ENCODE peak calls at places on chromosome 21, in four cellular contexts. One of them, this sample, is unnamed.

GRCh38 chr21:33761104-33762036 is 119.1 kb downstream of the ITSN1 start:
- DNase-seq in WERI-Rb-1: peak
- DNase-seq in SJSA1: peak
- DNase-seq in psoas muscle: no peak
- DNase-seq in this sample: no peak

GRCh38 chr21:15894596-15894995 is 164.8 kb downstream of the USP25 start:
- DNase-seq in psoas muscle: no peak
- DNase-seq in WERI-Rb-1: no peak
- DNase-seq in SJSA1: no peak
- DNase-seq in this sample: no peak

GRCh38 chr21:15850645-15851044 is 120.9 kb downstream of the USP25 start:
- DNase-seq in WERI-Rb-1: no peak
- DNase-seq in SJSA1: no peak
- DNase-seq in psoas muscle: no peak
- DNase-seq in this sample: no peak

GRCh38 chr21:25188639-25189038 is 418.6 kb downstream of the MRPL39 start:
- DNase-seq in WERI-Rb-1: no peak
- DNase-seq in SJSA1: no peak
- DNase-seq in psoas muscle: no peak
- DNase-seq in this sample: no peak

GRCh38 chr21:16071082-16071481 is 341.3 kb downstream of the USP25 start:
- DNase-seq in WERI-Rb-1: no peak
- DNase-seq in psoas muscle: no peak
- DNase-seq in SJSA1: no peak
- DNase-seq in this sample: peak

GRCh38 chr21:43318841-43319781 is 107.8 kb downstream of the SIK1 start:
- DNase-seq in WERI-Rb-1: no peak
- DNase-seq in psoas muscle: peak
- DNase-seq in SJSA1: no peak
- DNase-seq in this sample: no peak

GRCh38 chr21:16258834-16259611 is 529.2 kb downstream of the USP25 start:
- DNase-seq in SJSA1: no peak
- DNase-seq in WERI-Rb-1: no peak
- DNase-seq in psoas muscle: no peak
- DNase-seq in this sample: no peak

GRCh38 chr21:14977814-14978213 is 87.0 kb downstream of the NRIP1 start:
- DNase-seq in WERI-Rb-1: no peak
- DNase-seq in psoas muscle: no peak
- DNase-seq in SJSA1: no peak
- DNase-seq in this sample: no peak

GRCh38 chr21:31351438-31351837 is 7.4 kb upstream of the TIAM1 start:
- DNase-seq in WERI-Rb-1: no peak
- DNase-seq in SJSA1: peak
- DNase-seq in psoas muscle: no peak
- DNase-seq in this sample: no peak

GRCh38 chr21:25687787-25688186 is 46.9 kb downstream of the ATP5PF start:
- DNase-seq in WERI-Rb-1: no peak
- DNase-seq in psoas muscle: no peak
- DNase-seq in SJSA1: no peak
- DNase-seq in this sample: no peak

GRCh38 chr21:46194374-46195334 is 10.4 kb upstream of the SPATC1L start:
- DNase-seq in SJSA1: no peak
- DNase-seq in WERI-Rb-1: peak
- DNase-seq in psoas muscle: no peak
- DNase-seq in this sample: no peak

GRCh38 chr21:37670883-37671282 is 245.4 kb downstream of the KCNJ6 start:
- DNase-seq in SJSA1: no peak
- DNase-seq in psoas muscle: no peak
- DNase-seq in WERI-Rb-1: no peak
- DNase-seq in this sample: no peak

GRCh38 chr21:33421713-33422393 is 18.6 kb downstream of the IFNGR2 start:
- DNase-seq in SJSA1: no peak
- DNase-seq in psoas muscle: no peak
- DNase-seq in WERI-Rb-1: no peak
- DNase-seq in this sample: no peak

GRCh38 chr21:36847189-36847588 is 119.3 kb downstream of the HLCS start:
- DNase-seq in WERI-Rb-1: no peak
- DNase-seq in SJSA1: no peak
- DNase-seq in psoas muscle: no peak
- DNase-seq in this sample: no peak

GRCh38 chr21:31142600-31142999 is 104.3 kb upstream of the KRTAP19-8 start:
- DNase-seq in SJSA1: no peak
- DNase-seq in WERI-Rb-1: no peak
- DNase-seq in psoas muscle: no peak
- DNase-seq in this sample: no peak

GRCh38 chr21:37159053-37159776 is 86.2 kb downstream of the TTC3 start:
- DNase-seq in SJSA1: no peak
- DNase-seq in psoas muscle: no peak
- DNase-seq in WERI-Rb-1: no peak
- DNase-seq in this sample: no peak

GRCh38 chr21:32215306-32215685 is 63.6 kb downstream of the MIS18A start:
- DNase-seq in WERI-Rb-1: no peak
- DNase-seq in SJSA1: no peak
- DNase-seq in psoas muscle: no peak
- DNase-seq in this sample: no peak

GRCh38 chr21:36454079-36454478 is 25.8 kb downstream of the CLDN14 start:
- DNase-seq in psoas muscle: no peak
- DNase-seq in WERI-Rb-1: no peak
- DNase-seq in SJSA1: no peak
- DNase-seq in this sample: no peak

GRCh38 chr21:26813426-26813998 is 31.7 kb downstream of the ADAMTS1 start:
- DNase-seq in psoas muscle: no peak
- DNase-seq in WERI-Rb-1: peak
- DNase-seq in SJSA1: no peak
- DNase-seq in this sample: no peak

GRCh38 chr21:21366277-21366676 is 368.1 kb downstream of the NCAM2 start:
- DNase-seq in SJSA1: no peak
- DNase-seq in psoas muscle: no peak
- DNase-seq in WERI-Rb-1: no peak
- DNase-seq in this sample: no peak

GRCh38 chr21:18877932-18878331 is 474.3 kb upstream of the TMPRSS15 start:
- DNase-seq in psoas muscle: no peak
- DNase-seq in WERI-Rb-1: no peak
- DNase-seq in SJSA1: no peak
- DNase-seq in this sample: no peak

GRCh38 chr21:18840239-18840638 is 436.7 kb upstream of the TMPRSS15 start:
- DNase-seq in SJSA1: no peak
- DNase-seq in psoas muscle: no peak
- DNase-seq in WERI-Rb-1: peak
- DNase-seq in this sample: no peak

GRCh38 chr21:46110499-46111192 is 12.7 kb downstream of the COL6A2 start:
- DNase-seq in SJSA1: peak
- DNase-seq in WERI-Rb-1: peak
- DNase-seq in psoas muscle: peak
- DNase-seq in this sample: no peak

GRCh38 chr21:43727571-43728466 is 8.9 kb downstream of the PDXK start:
- DNase-seq in SJSA1: no peak
- DNase-seq in psoas muscle: peak
- DNase-seq in WERI-Rb-1: peak
- DNase-seq in this sample: no peak

GRCh38 chr21:46661211-46661625 is 25.7 kb downstream of the PRMT2 start:
- DNase-seq in psoas muscle: peak
- DNase-seq in SJSA1: peak
- DNase-seq in WERI-Rb-1: peak
- DNase-seq in this sample: peak

GRCh38 chr21:21179619-21180336 is 181.6 kb downstream of the NCAM2 start:
- DNase-seq in WERI-Rb-1: no peak
- DNase-seq in SJSA1: no peak
- DNase-seq in psoas muscle: no peak
- DNase-seq in this sample: no peak

GRCh38 chr21:36725793-36726386 is 27.0 kb downstream of the SIM2 start:
- DNase-seq in WERI-Rb-1: no peak
- DNase-seq in SJSA1: no peak
- DNase-seq in psoas muscle: no peak
- DNase-seq in this sample: no peak

GRCh38 chr21:46675595-46676280 is 40.3 kb downstream of the PRMT2 start:
- DNase-seq in psoas muscle: no peak
- DNase-seq in WERI-Rb-1: no peak
- DNase-seq in SJSA1: no peak
- DNase-seq in this sample: no peak

GRCh38 chr21:15034126-15034848 is 30.5 kb downstream of the NRIP1 start:
- DNase-seq in psoas muscle: no peak
- DNase-seq in WERI-Rb-1: no peak
- DNase-seq in SJSA1: no peak
- DNase-seq in this sample: no peak

GRCh38 chr21:36756527-36756926 is 57.6 kb downstream of the SIM2 start:
- DNase-seq in SJSA1: peak
- DNase-seq in WERI-Rb-1: no peak
- DNase-seq in psoas muscle: no peak
- DNase-seq in this sample: no peak

GRCh38 chr21:20308586-20308985 is 689.6 kb upstream of the NCAM2 start:
- DNase-seq in WERI-Rb-1: no peak
- DNase-seq in SJSA1: no peak
- DNase-seq in psoas muscle: no peak
- DNase-seq in this sample: no peak

DNA sequence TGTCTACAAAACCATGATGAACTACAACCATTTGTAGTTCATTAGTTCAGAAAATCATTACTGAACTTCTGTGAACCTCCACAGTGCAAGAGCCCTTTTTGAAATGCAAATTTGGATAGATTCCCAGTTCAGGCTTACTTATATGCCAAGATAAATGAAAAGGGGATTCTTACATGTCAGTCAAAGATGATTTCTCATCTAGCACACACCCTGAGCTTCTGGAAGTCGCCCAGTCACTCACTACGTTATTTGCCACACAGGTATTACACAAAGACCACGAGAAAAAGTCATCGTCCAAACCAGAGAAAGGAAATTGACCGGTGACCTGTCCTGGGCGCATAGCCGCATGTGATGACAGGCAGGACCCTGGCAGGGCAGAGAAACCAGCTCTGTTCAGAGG is 41.8 kb downstream of the ETS2 start:
- DNase-seq in SJSA1: no peak
- DNase-seq in WERI-Rb-1: no peak
- DNase-seq in psoas muscle: no peak
- DNase-seq in this sample: no peak
- H3K27ac ChIP-seq in SJSA1: no peak
- H3K27ac ChIP-seq in WERI-Rb-1: no peak
- H3K27ac ChIP-seq in psoas muscle: peak
- H3K27ac ChIP-seq in this sample: no peak

GRCh38 chr21:34908424-34909055 is 140.6 kb downstream of the RUNX1 start:
- DNase-seq in WERI-Rb-1: no peak
- DNase-seq in SJSA1: no peak
- DNase-seq in psoas muscle: peak
- DNase-seq in this sample: no peak
- H3K27ac ChIP-seq in WERI-Rb-1: no peak
- H3K27ac ChIP-seq in SJSA1: no peak
- H3K27ac ChIP-seq in psoas muscle: no peak
- H3K27ac ChIP-seq in this sample: no peak

GRCh38 chr21:35265170-35265877 is 216.2 kb upstream of the RUNX1 start:
- DNase-seq in SJSA1: peak
- DNase-seq in WERI-Rb-1: no peak
- DNase-seq in psoas muscle: no peak
- DNase-seq in this sample: no peak
- H3K27ac ChIP-seq in SJSA1: peak
- H3K27ac ChIP-seq in WERI-Rb-1: no peak
- H3K27ac ChIP-seq in psoas muscle: no peak
- H3K27ac ChIP-seq in this sample: no peak

GRCh38 chr21:44956356-44957046 is 16.7 kb downstream of the SLX9 start:
- DNase-seq in SJSA1: no peak
- DNase-seq in psoas muscle: peak
- DNase-seq in WERI-Rb-1: no peak
- DNase-seq in this sample: no peak

GRCh38 chr21:44957047-44957831 is 17.4 kb downstream of the SLX9 start:
- DNase-seq in WERI-Rb-1: no peak
- DNase-seq in psoas muscle: no peak
- DNase-seq in SJSA1: no peak
- DNase-seq in this sample: no peak

GRCh38 chr21:44955141-44955802 is 15.4 kb downstream of the SLX9 start:
- DNase-seq in WERI-Rb-1: no peak
- DNase-seq in psoas muscle: peak
- DNase-seq in SJSA1: no peak
- DNase-seq in this sample: peak

GRCh38 chr21:44954281-44954771 is 14.5 kb downstream of the SLX9 start:
- DNase-seq in WERI-Rb-1: no peak
- DNase-seq in psoas muscle: peak
- DNase-seq in SJSA1: no peak
- DNase-seq in this sample: peak

GRCh38 chr21:44955803-44956175 is 16.0 kb downstream of the SLX9 start:
- DNase-seq in psoas muscle: peak
- DNase-seq in SJSA1: no peak
- DNase-seq in WERI-Rb-1: no peak
- DNase-seq in this sample: no peak
- H3K27ac ChIP-seq in psoas muscle: no peak
- H3K27ac ChIP-seq in SJSA1: no peak
- H3K27ac ChIP-seq in WERI-Rb-1: no peak
- H3K27ac ChIP-seq in this sample: no peak

GRCh38 chr21:28069446-28069845 is 923.2 kb downstream of the LTN1 start:
- DNase-seq in SJSA1: no peak
- DNase-seq in WERI-Rb-1: no peak
- DNase-seq in psoas muscle: no peak
- DNase-seq in this sample: no peak
- H3K27ac ChIP-seq in SJSA1: no peak
- H3K27ac ChIP-seq in WERI-Rb-1: no peak
- H3K27ac ChIP-seq in psoas muscle: peak
- H3K27ac ChIP-seq in this sample: no peak

DNA sequence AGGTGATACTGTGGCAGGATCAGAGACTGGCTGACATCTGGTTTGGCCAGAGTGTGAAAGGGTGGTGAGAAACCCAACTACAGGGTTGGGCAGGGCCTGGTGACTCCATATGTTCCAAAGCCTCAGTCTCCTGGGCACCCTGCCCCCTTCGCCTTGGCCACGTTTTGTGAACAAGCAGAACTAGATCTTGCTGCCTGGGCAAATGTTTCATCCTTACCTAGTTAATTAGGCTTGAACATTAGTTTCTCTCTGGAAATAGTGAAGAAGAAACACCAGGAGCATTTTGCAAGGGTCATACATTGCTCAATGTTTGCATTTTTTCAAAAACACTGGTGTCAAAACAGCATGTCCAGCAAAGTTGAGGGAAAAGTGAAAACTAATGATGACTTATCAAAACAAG is 60.5 kb downstream of the MAP3K7CL start:
- DNase-seq in SJSA1: no peak
- DNase-seq in psoas muscle: peak
- DNase-seq in WERI-Rb-1: no peak
- DNase-seq in this sample: no peak
- H3K27ac ChIP-seq in SJSA1: no peak
- H3K27ac ChIP-seq in psoas muscle: no peak
- H3K27ac ChIP-seq in WERI-Rb-1: no peak
- H3K27ac ChIP-seq in this sample: no peak

DNA sequence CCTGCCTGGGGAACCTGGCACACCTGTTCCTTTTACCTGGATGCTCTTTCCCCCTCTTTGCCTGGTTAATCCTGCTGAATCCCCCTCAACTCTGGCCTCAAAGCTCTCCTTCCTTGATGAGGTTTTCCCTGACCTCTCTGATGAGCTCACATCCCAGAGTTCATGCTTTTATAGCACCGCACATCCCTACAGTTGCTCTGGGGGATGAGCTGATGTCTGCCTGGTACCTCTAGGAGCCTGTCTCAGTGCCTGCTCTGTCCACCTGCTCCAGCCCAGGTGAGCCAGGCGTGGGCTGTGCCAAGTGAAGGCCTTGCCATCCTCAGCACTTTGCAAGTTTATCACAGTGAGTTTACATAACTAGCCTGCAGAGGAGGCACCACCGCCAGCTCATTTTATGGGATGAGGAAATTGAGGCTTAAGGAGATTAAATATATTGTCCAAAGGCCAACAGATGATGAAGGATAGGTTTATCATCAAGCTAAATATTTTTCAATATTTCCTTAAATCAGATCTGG is 58.6 kb upstream of the TMPRSS2 start:
- DNase-seq in WERI-Rb-1: no peak
- DNase-seq in SJSA1: no peak
- DNase-seq in psoas muscle: no peak
- DNase-seq in this sample: no peak
- H3K27ac ChIP-seq in WERI-Rb-1: no peak
- H3K27ac ChIP-seq in SJSA1: no peak
- H3K27ac ChIP-seq in psoas muscle: no peak
- H3K27ac ChIP-seq in this sample: no peak